ENCODE peak calls at places on chromosomes 3 and 15, in four cellular contexts. One of them, this sample, is unnamed. For H3K4me1, the result is how much of the 10 kb centered on the place peaks cover.

GRCh38 chr3:160661660-160662059 is 15.3 kb upstream of the ARL14 start:
- DNase-seq in thyroid gland: no peak
- DNase-seq in right lobe of liver: no peak
- DNase-seq in uterus: no peak
- DNase-seq in this sample: no peak

GRCh38 chr3:125624341-125624740 is 29.0 kb upstream of the OSBPL11 start:
- DNase-seq in thyroid gland: no peak
- DNase-seq in right lobe of liver: no peak
- DNase-seq in uterus: no peak
- DNase-seq in this sample: no peak

GRCh38 chr3:38122712-38123290 is 14.1 kb downstream of the ACAA1 start:
- DNase-seq in thyroid gland: no peak
- DNase-seq in right lobe of liver: no peak
- DNase-seq in uterus: no peak
- DNase-seq in this sample: no peak

GRCh38 chr3:50365080-50365841 is 5.9 kb upstream of the TMEM115 start:
- DNase-seq in thyroid gland: peak
- DNase-seq in right lobe of liver: peak
- DNase-seq in uterus: peak
- DNase-seq in this sample: peak

GRCh38 chr3:57112206-57112605 is 51.7 kb downstream of the SPATA12 start:
- DNase-seq in thyroid gland: no peak
- DNase-seq in right lobe of liver: no peak
- DNase-seq in uterus: no peak
- DNase-seq in this sample: no peak

GRCh38 chr15:81327526-81327925 is 3.6 kb upstream of the STARD5 start:
- DNase-seq in thyroid gland: no peak
- DNase-seq in right lobe of liver: no peak
- DNase-seq in uterus: no peak
- DNase-seq in this sample: no peak

GRCh38 chr3:82198009-82198408 is 436.6 kb upstream of the GBE1 start:
- DNase-seq in thyroid gland: no peak
- DNase-seq in right lobe of liver: no peak
- DNase-seq in uterus: no peak
- DNase-seq in this sample: no peak

GRCh38 chr3:187667526-187667925 is 2.7 kb downstream of the SST start:
- DNase-seq in thyroid gland: no peak
- DNase-seq in right lobe of liver: no peak
- DNase-seq in uterus: no peak
- DNase-seq in this sample: no peak

GRCh38 chr3:124837730-124838186 is 49.4 kb downstream of the ITGB5 start:
- DNase-seq in thyroid gland: peak
- DNase-seq in right lobe of liver: peak
- DNase-seq in uterus: peak
- DNase-seq in this sample: no peak

GRCh38 chr15:82951472-82952155 is 906 bp downstream of the HOMER2 start:
- DNase-seq in thyroid gland: no peak
- DNase-seq in right lobe of liver: no peak
- DNase-seq in uterus: no peak
- DNase-seq in this sample: no peak

GRCh38 chr15:91942676-91943417 is 89.3 kb downstream of the SLCO3A1 start:
- DNase-seq in thyroid gland: peak
- DNase-seq in right lobe of liver: peak
- DNase-seq in uterus: peak
- DNase-seq in this sample: peak

GRCh38 chr3:31770822-31771326 is 210.2 kb downstream of the OSBPL10 start:
- DNase-seq in thyroid gland: no peak
- DNase-seq in right lobe of liver: no peak
- DNase-seq in uterus: no peak
- DNase-seq in this sample: no peak

GRCh38 chr15:53472883-53473282 is 286.6 kb downstream of the WDR72 start:
- DNase-seq in thyroid gland: no peak
- DNase-seq in right lobe of liver: peak
- DNase-seq in uterus: no peak
- DNase-seq in this sample: no peak

GRCh38 chr3:98070840-98071239 is 16.1 kb upstream of the OR5AC2 start:
- DNase-seq in thyroid gland: no peak
- DNase-seq in right lobe of liver: no peak
- DNase-seq in uterus: no peak
- DNase-seq in this sample: no peak

GRCh38 chr15:85024509-85025336 is 43.1 kb downstream of the PDE8A start:
- DNase-seq in thyroid gland: no peak
- DNase-seq in right lobe of liver: no peak
- DNase-seq in uterus: no peak
- DNase-seq in this sample: no peak

GRCh38 chr3:106088270-106088669 is 219.5 kb upstream of the CBLB start:
- DNase-seq in thyroid gland: no peak
- DNase-seq in right lobe of liver: no peak
- DNase-seq in uterus: no peak
- DNase-seq in this sample: no peak

GRCh38 chr3:8460050-8460708 is 41.4 kb upstream of the LMCD1 start:
- DNase-seq in thyroid gland: no peak
- DNase-seq in right lobe of liver: no peak
- DNase-seq in uterus: no peak
- DNase-seq in this sample: no peak

GRCh38 chr3:21717272-21717671 is 33.7 kb downstream of the ZNF385D start:
- DNase-seq in thyroid gland: no peak
- DNase-seq in right lobe of liver: no peak
- DNase-seq in uterus: no peak
- DNase-seq in this sample: no peak

GRCh38 chr3:171672538-171672937 is 137.7 kb downstream of the PLD1 start:
- DNase-seq in thyroid gland: no peak
- DNase-seq in right lobe of liver: no peak
- DNase-seq in uterus: no peak
- DNase-seq in this sample: no peak

GRCh38 chr3:50194903-50195500 is 3.6 kb downstream of the GNAT1 start:
- DNase-seq in thyroid gland: no peak
- DNase-seq in right lobe of liver: peak
- DNase-seq in uterus: no peak
- DNase-seq in this sample: no peak

GRCh38 chr3:194339356-194339755 is 11.8 kb downstream of the CPN2 start:
- DNase-seq in thyroid gland: no peak
- DNase-seq in right lobe of liver: no peak
- DNase-seq in uterus: no peak
- DNase-seq in this sample: no peak

GRCh38 chr15:70017025-70017424 is 80.7 kb downstream of the TLE3 start:
- DNase-seq in thyroid gland: no peak
- DNase-seq in right lobe of liver: no peak
- DNase-seq in uterus: no peak
- DNase-seq in this sample: no peak

GRCh38 chr3:38085943-38086324 is 46.9 kb downstream of the DLEC1 start:
- DNase-seq in thyroid gland: no peak
- DNase-seq in right lobe of liver: peak
- DNase-seq in uterus: no peak
- DNase-seq in this sample: no peak

GRCh38 chr3:124883766-124884473 is 3.2 kb downstream of the ITGB5 start:
- DNase-seq in thyroid gland: no peak
- DNase-seq in right lobe of liver: no peak
- DNase-seq in uterus: no peak
- DNase-seq in this sample: no peak

GRCh38 chr3:48077835-48078234 is 61.6 kb upstream of the MAP4 start:
- DNase-seq in thyroid gland: no peak
- DNase-seq in right lobe of liver: no peak
- DNase-seq in uterus: no peak
- DNase-seq in this sample: no peak

GRCh38 chr3:8768364-8769087 is 887 bp downstream of the OXTR start:
- DNase-seq in thyroid gland: no peak
- DNase-seq in right lobe of liver: no peak
- DNase-seq in uterus: no peak
- DNase-seq in this sample: no peak

GRCh38 chr3:40690696-40691597 is 166.2 kb downstream of the ZNF621 start:
- DNase-seq in thyroid gland: peak
- DNase-seq in right lobe of liver: peak
- DNase-seq in uterus: peak
- DNase-seq in this sample: peak

GRCh38 chr3:76111808-76112207 is 326.5 kb upstream of the ZNF717 start:
- DNase-seq in thyroid gland: no peak
- DNase-seq in right lobe of liver: no peak
- DNase-seq in uterus: no peak
- DNase-seq in this sample: no peak

GRCh38 chr3:76107935-76108570 is 322.7 kb upstream of the ZNF717 start:
- DNase-seq in thyroid gland: no peak
- DNase-seq in right lobe of liver: no peak
- DNase-seq in uterus: no peak
- DNase-seq in this sample: no peak
- TF ChIP-seq POLR2A in thyroid gland: no peak
- TF ChIP-seq POLR2A in right lobe of liver: no peak
- TF ChIP-seq POLR2A in uterus: no peak
- TF ChIP-seq POLR2A in this sample: no peak

GRCh38 chr15:61033938-61034792 is 194.9 kb downstream of the RORA start:
- DNase-seq in thyroid gland: no peak
- DNase-seq in right lobe of liver: no peak
- DNase-seq in uterus: no peak
- DNase-seq in this sample: no peak

GRCh38 chr15:61038387-61038786 is 190.7 kb downstream of the RORA start:
- DNase-seq in thyroid gland: no peak
- DNase-seq in right lobe of liver: peak
- DNase-seq in uterus: peak
- DNase-seq in this sample: no peak

GRCh38 chr15:61037031-61037430 is 192.1 kb downstream of the RORA start:
- DNase-seq in thyroid gland: no peak
- DNase-seq in right lobe of liver: no peak
- DNase-seq in uterus: no peak
- DNase-seq in this sample: no peak

GRCh38 chr15:61034793-61035710 is 194.1 kb downstream of the RORA start:
- DNase-seq in thyroid gland: no peak
- DNase-seq in right lobe of liver: no peak
- DNase-seq in uterus: no peak
- DNase-seq in this sample: no peak

GRCh38 chr15:61036121-61036520 is 193.0 kb downstream of the RORA start:
- DNase-seq in thyroid gland: no peak
- DNase-seq in right lobe of liver: no peak
- DNase-seq in uterus: no peak
- DNase-seq in this sample: no peak
- H3K4me1 ChIP-seq in thyroid gland: under half
- H3K4me1 ChIP-seq in right lobe of liver: under half
- H3K4me1 ChIP-seq in uterus: under half
- H3K4me1 ChIP-seq in this sample: under half

GRCh38 chr3:129399145-129399894 is 29.1 kb downstream of the EFCAB12 start:
- DNase-seq in thyroid gland: peak
- DNase-seq in right lobe of liver: peak
- DNase-seq in uterus: peak
- DNase-seq in this sample: peak
- TF ChIP-seq POLR2A in thyroid gland: peak
- TF ChIP-seq POLR2A in right lobe of liver: peak
- TF ChIP-seq POLR2A in uterus: no peak
- TF ChIP-seq POLR2A in this sample: no peak

GRCh38 chr3:152447509-152447908 is 178.8 kb downstream of the MBNL1 start:
- DNase-seq in thyroid gland: no peak
- DNase-seq in right lobe of liver: no peak
- DNase-seq in uterus: no peak
- DNase-seq in this sample: no peak

GRCh38 chr3:152443212-152444023 is 174.7 kb downstream of the MBNL1 start:
- DNase-seq in thyroid gland: no peak
- DNase-seq in right lobe of liver: no peak
- DNase-seq in uterus: no peak
- DNase-seq in this sample: no peak

GRCh38 chr3:152445227-152445626 is 176.5 kb downstream of the MBNL1 start:
- DNase-seq in thyroid gland: no peak
- DNase-seq in right lobe of liver: no peak
- DNase-seq in uterus: no peak
- DNase-seq in this sample: no peak

GRCh38 chr3:152446495-152446894 is 177.8 kb downstream of the MBNL1 start:
- DNase-seq in thyroid gland: no peak
- DNase-seq in right lobe of liver: no peak
- DNase-seq in uterus: peak
- DNase-seq in this sample: no peak

GRCh38 chr3:152444029-152444641 is 175.4 kb downstream of the MBNL1 start:
- DNase-seq in thyroid gland: no peak
- DNase-seq in right lobe of liver: no peak
- DNase-seq in uterus: no peak
- DNase-seq in this sample: no peak
- H3K4me1 ChIP-seq in thyroid gland: under half
- H3K4me1 ChIP-seq in right lobe of liver: under half
- H3K4me1 ChIP-seq in uterus: under half
- H3K4me1 ChIP-seq in this sample: under half

DNA sequence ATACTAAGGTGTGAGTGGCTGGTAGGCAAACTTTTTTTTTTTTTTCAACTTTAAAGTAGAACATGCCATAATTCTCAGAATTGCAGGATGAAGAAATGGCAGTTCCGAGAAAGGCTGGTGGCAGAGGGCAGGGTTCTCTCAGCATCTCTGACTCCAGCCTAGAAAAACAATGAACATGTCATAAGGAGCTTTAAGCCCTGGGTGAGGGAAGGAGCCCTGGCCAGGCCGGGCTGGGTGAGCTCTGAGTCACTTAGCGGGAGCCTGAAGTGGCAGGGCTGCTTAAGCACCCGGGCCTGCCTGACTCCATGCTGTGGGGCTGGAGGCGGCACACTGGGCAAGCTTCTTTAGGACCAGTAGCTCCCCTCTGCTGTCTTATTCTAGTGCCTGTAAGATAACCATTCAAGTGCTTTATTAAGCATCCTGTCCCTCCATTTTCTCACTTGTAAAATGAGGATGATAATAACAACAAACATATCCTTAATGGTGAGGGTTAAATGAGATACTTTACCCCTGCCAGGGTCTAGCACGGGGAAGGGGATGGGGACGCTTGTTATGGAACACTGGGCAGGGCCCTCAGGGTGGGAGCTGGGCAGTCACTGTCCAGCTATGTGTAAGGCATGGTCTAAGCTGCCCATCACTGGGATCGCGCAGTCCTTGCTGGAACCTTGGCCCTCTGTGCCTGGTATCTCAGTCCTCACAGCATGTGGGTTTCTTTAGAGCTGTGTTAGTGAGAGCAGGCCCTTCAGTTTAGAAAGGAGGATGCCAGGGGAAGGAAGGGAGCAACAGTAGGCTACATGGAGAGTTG is 18.4 kb downstream of the SMAD6 start:
- DNase-seq in thyroid gland: peak
- DNase-seq in right lobe of liver: no peak
- DNase-seq in uterus: no peak
- DNase-seq in this sample: no peak
- TF ChIP-seq POLR2A in thyroid gland: no peak
- TF ChIP-seq POLR2A in right lobe of liver: no peak
- TF ChIP-seq POLR2A in uterus: no peak
- TF ChIP-seq POLR2A in this sample: no peak

GRCh38 chr15:101191242-101191641 is 60.6 kb downstream of the CHSY1 start:
- DNase-seq in thyroid gland: no peak
- DNase-seq in right lobe of liver: no peak
- DNase-seq in uterus: no peak
- DNase-seq in this sample: no peak

GRCh38 chr15:101188517-101189340 is 63.1 kb downstream of the CHSY1 start:
- DNase-seq in thyroid gland: no peak
- DNase-seq in right lobe of liver: no peak
- DNase-seq in uterus: no peak
- DNase-seq in this sample: no peak

GRCh38 chr15:101189341-101189679 is 62.5 kb downstream of the CHSY1 start:
- DNase-seq in thyroid gland: no peak
- DNase-seq in right lobe of liver: no peak
- DNase-seq in uterus: no peak
- DNase-seq in this sample: no peak

GRCh38 chr15:101189708-101190107 is 62.1 kb downstream of the CHSY1 start:
- DNase-seq in thyroid gland: no peak
- DNase-seq in right lobe of liver: no peak
- DNase-seq in uterus: no peak
- DNase-seq in this sample: no peak

GRCh38 chr15:101190196-101190595 is 61.7 kb downstream of the CHSY1 start:
- DNase-seq in thyroid gland: no peak
- DNase-seq in right lobe of liver: no peak
- DNase-seq in uterus: no peak
- DNase-seq in this sample: no peak
- H3K4me1 ChIP-seq in thyroid gland: under half
- H3K4me1 ChIP-seq in right lobe of liver: under half
- H3K4me1 ChIP-seq in uterus: under half
- H3K4me1 ChIP-seq in this sample: under half

GRCh38 chr3:150408232-150409124 is at the start of gene TSC22D2:
- DNase-seq in thyroid gland: peak
- DNase-seq in right lobe of liver: peak
- DNase-seq in uterus: peak
- DNase-seq in this sample: peak
- TF ChIP-seq POLR2A in thyroid gland: peak
- TF ChIP-seq POLR2A in right lobe of liver: peak
- TF ChIP-seq POLR2A in uterus: peak
- TF ChIP-seq POLR2A in this sample: peak